ENCODE peak calls at places on chromosomes 12 and 14, in ten cellular contexts. A, I, N, T, U, Q, D, Z, S and O are unnamed samples.

GRCh38 chr12:22051114-22051698 is 5.2 kb downstream of the CMAS start:
- DNase-seq in A (no peak), I (no peak), N (no peak), T (no peak), U (no peak), Q (no peak), D (no peak), Z (no peak), S (no peak), O (no peak)

GRCh38 chr14:75425443-75425842 is 2.4 kb upstream of the JDP2 start:
- DNase-seq in A (no peak), I (peak; percentile 17), N (no peak), T (no peak), U (no peak), Q (no peak), D (no peak), Z (no peak), S (no peak), O (no peak)

GRCh38 chr12:116426391-116427136 is 132.6 kb upstream of the MAP1LC3B2 start:
- DNase-seq in A (peak; percentile 87), I (peak; percentile 98), N (peak; percentile 27), T (peak; percentile 97), U (peak; percentile 26), Q (peak; percentile 67), D (peak; percentile 74), Z (peak; percentile 30), S (peak; percentile 42), O (no peak)

GRCh38 chr14:93010543-93011541 is 87.9 kb downstream of the CHGA start:
- DNase-seq in A (no peak), I (no peak), N (no peak), T (no peak), U (no peak), Q (no peak), D (peak; percentile 50), Z (no peak), S (no peak), O (peak; percentile 81)

GRCh38 chr12:95852133-95852532 is 6.6 kb upstream of the SNRPF start:
- DNase-seq in A (no peak), I (no peak), N (no peak), T (no peak), U (no peak), Q (no peak), D (no peak), Z (no peak), S (no peak), O (no peak)

GRCh38 chr14:93977171-93977570 is 801 bp upstream of the ASB2 start:
- DNase-seq in A (no peak), I (no peak), N (no peak), T (no peak), U (no peak), Q (no peak), D (no peak), Z (no peak), S (no peak), O (no peak)

GRCh38 chr14:99055816-99056215 is 216.2 kb downstream of the BCL11B start:
- DNase-seq in A (no peak), I (no peak), N (peak; percentile 24), T (no peak), U (no peak), Q (no peak), D (no peak), Z (no peak), S (no peak), O (no peak)

GRCh38 chr12:56258068-56258819 is at the start of gene ANKRD52:
- DNase-seq in A (no peak), I (peak; percentile 71), N (peak; percentile 81), T (peak; percentile 88), U (peak; percentile 83), Q (peak; percentile 75), D (peak; percentile 76), Z (peak; percentile 76), S (peak; percentile 74), O (peak; percentile 75)

GRCh38 chr14:24238527-24239037 is 3.8 kb downstream of the TINF2 start:
- DNase-seq in A (no peak), I (no peak), N (no peak), T (no peak), U (no peak), Q (no peak), D (no peak), Z (no peak), S (peak; percentile 12), O (no peak)

GRCh38 chr14:24241829-24242443 is 487 bp downstream of the TINF2 start:
- DNase-seq in A (peak; percentile 86), I (peak; percentile 89), N (peak; percentile 95), T (peak; percentile 97), U (peak; percentile 96), Q (peak; percentile 93), D (peak; percentile 96), Z (no peak), S (peak; percentile 95), O (peak; percentile 95)

GRCh38 chr14:24238123-24238522 is 4.3 kb downstream of the TINF2 start:
- DNase-seq in A (no peak), I (no peak), N (no peak), T (no peak), U (no peak), Q (no peak), D (no peak), Z (no peak), S (peak; percentile 43), O (no peak)

GRCh38 chr14:24237463-24237955 is 4.8 kb downstream of the GMPR2 start:
- DNase-seq in A (no peak), I (no peak), N (no peak), T (no peak), U (no peak), Q (no peak), D (no peak), Z (no peak), S (peak; percentile 16), O (no peak)

DNA sequence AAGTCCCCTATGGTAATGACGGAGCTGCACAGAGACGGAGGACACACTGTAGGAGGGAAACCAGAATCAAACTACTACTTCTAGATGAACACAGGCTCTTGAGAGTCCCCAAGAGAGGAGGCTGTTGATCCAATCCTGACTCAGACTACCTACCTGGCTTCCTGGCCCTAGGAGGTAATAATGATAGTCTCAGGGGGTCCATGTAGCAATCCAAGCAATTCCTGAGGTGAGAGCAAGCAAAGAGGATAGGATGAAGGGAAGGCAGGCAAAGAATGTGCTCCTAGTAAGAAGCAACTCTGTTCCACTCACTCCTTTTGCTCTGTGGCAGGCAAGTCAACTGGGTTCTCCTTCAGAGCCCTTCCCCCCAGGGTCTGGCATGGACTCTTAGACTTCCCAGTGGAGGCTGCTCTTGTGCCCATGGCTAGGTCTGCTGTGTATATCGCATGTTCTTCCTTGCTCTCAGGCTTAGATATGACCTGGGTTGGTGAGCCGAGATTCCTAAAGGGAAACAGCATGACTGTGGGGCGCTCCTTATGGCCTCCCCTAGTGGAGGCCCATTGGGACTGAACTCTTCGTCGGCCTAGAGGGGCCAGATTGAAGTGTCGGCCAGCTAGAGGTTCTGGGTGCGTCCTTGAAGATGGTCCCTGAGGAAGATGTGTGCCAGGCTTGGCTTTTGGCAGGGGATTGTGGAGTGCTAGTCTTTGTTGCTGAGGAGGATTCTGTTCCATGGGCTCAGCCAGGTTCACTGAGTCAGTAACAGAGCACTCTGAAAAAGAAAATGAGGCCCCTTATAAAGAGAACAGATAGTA is 2.1 kb downstream of the TINF2 start:
- DNase-seq in A (no peak), I (no peak), N (no peak), T (no peak), U (no peak), Q (no peak), D (no peak), Z (no peak), S (peak; percentile 21), O (no peak)
- H3K4me1 ChIP-seq in A (peaks cover 11% of the 10 kb centered on the region), I (peaks cover 13% of the 10 kb centered on the region), N (peaks cover 40% of the 10 kb centered on the region), T (peaks cover 11% of the 10 kb centered on the region), U (peaks cover 39% of the 10 kb centered on the region), Q (peaks cover 7% of the 10 kb centered on the region), D (peaks cover 23% of the 10 kb centered on the region), Z (peaks cover 30% of the 10 kb centered on the region), S (peaks cover 45% of the 10 kb centered on the region), O (peaks cover 18% of the 10 kb centered on the region)

DNA sequence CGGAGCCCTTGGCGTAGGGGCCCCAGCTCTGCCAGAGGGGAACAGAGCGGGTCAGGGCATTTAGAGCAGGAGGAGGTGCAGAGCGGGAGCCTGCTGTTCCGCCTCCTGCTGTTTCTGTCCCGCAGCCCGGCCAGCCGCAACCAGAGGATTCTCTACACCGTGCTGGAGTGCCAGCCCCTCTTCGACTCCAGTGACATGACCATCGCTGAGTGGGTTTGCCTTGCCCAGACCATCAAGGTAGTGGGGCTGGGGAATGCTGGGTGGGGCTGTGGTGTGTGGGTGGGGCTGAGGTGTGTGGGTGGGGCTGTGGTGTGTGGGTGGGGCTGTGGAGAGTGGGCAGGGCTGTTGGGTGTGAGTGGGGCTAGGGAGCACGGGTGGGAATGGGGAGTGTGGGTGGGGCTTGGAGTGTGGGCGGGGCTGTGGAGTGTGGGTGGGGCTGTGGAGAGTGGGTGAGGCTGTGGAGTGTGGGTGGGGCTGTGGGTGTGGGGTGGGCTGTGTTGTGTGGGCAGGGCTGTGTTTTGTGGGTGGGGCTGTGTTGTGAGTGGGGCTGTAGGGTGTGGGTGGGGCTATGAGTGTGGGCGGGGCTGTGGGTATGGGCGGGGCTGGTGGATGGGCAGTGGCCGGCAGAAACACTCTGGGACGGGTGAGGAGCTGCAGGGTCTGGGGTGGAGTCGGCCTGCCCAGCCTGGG is 8.0 kb downstream of the ASPG start:
- DNase-seq in A (no peak), I (no peak), N (peak; percentile 60), T (no peak), U (no peak), Q (peak; percentile 46), D (peak; percentile 28), Z (no peak), S (no peak), O (no peak)
- TF ChIP-seq POLR2A in A (no peak), I (no peak), N (no peak), T (no peak), U (no peak), Q (no peak), D (no peak), Z (no peak), S (no peak), O (no peak)

GRCh38 chr12:108131035-108131434 is 1.9 kb downstream of the WSCD2 start:
- DNase-seq in A (no peak), I (no peak), N (no peak), T (no peak), U (no peak), Q (no peak), D (no peak), Z (no peak), S (no peak), O (peak; percentile 21)

GRCh38 chr12:108134744-108135143 is 5.7 kb downstream of the WSCD2 start:
- DNase-seq in A (no peak), I (no peak), N (no peak), T (no peak), U (no peak), Q (no peak), D (no peak), Z (no peak), S (no peak), O (no peak)

GRCh38 chr12:108135627-108136026 is 6.5 kb downstream of the WSCD2 start:
- DNase-seq in A (no peak), I (no peak), N (no peak), T (no peak), U (no peak), Q (no peak), D (no peak), Z (no peak), S (no peak), O (no peak)

GRCh38 chr12:108131657-108132126 is 2.6 kb downstream of the WSCD2 start:
- DNase-seq in A (no peak), I (no peak), N (no peak), T (no peak), U (no peak), Q (no peak), D (no peak), Z (no peak), S (no peak), O (peak; percentile 77)

GRCh38 chr12:108133482-108133881 is 4.4 kb downstream of the WSCD2 start:
- DNase-seq in A (no peak), I (no peak), N (no peak), T (no peak), U (no peak), Q (no peak), D (peak; percentile 70), Z (no peak), S (no peak), O (peak; percentile 92)
- TF ChIP-seq CTCF in A (no peak), I (no peak), N (no peak), T (no peak), U (no peak), Q (no peak), D (no peak), Z (no peak), S (no peak), O (no peak)

DNA sequence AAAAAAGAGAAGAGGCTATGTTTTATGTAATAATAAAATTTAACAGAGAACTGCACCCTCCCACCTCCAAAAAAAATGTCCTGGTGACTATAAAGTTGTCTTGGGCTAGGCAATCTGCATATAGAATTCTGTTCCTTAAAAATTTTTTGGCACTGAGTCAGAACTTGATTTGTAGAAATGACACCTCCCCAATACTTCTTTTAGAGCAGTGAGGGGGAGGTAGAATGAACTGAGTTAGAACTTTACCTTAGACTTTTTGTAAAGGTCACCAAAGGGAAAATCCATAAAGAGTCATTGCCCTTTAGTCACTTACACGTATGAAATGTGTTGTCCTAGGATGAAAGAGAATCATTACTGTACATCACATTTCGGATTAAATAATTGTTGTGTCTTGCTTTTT is 80.0 kb downstream of the BTG1 start:
- DNase-seq in A (no peak), I (no peak), N (no peak), T (no peak), U (no peak), Q (no peak), D (no peak), Z (no peak), S (no peak), O (no peak)
- H3K4me1 ChIP-seq in A (peaks cover 5% of the 10 kb centered on the region), I (peaks cover 10% of the 10 kb centered on the region), N (peaks cover 61% of the 10 kb centered on the region), T (peaks cover 69% of the 10 kb centered on the region), U (peaks cover 65% of the 10 kb centered on the region), Q (peaks cover 2% of the 10 kb centered on the region), D (no peaks in the 10 kb centered on the region), Z (no peaks in the 10 kb centered on the region), S (peaks cover 20% of the 10 kb centered on the region), O (no peaks in the 10 kb centered on the region)